ENCODE peak calls at places on chromosomes 3 and 15, in six cellular contexts. J is tibial nerve; F is thoracic aorta; E is CD8-positive, alpha-beta T cell; H is cardiac fibroblast; K is dorsolateral prefrontal cortex. A is an unnamed sample.
A peak's percentile ranks its signal among the peaks of the same experiment; 100 is the strongest.

GRCh38 chr3:134279466-134279865 is 28.8 kb upstream of the RYK start:
- DNase-seq in F (no peak), K (no peak), J (no peak), H (no peak), E (no peak), A (no peak)

GRCh38 chr3:12420393-12420792 is 63.9 kb upstream of the TSEN2 start:
- DNase-seq in J (no peak), K (no peak), H (no peak), F (no peak), E (no peak), A (no peak)

GRCh38 chr3:50474717-50475116 is 28.7 kb downstream of the CACNA2D2 start:
- DNase-seq in F (peak; percentile 13), E (no peak), J (no peak), H (peak; percentile 36), K (no peak), A (no peak)

GRCh38 chr3:26731843-26732242 is 109.3 kb downstream of the LRRC3B start:
- DNase-seq in H (no peak), F (no peak), K (no peak), J (no peak), E (no peak), A (no peak)

GRCh38 chr3:39207361-39208192 is 15.2 kb upstream of the XIRP1 start:
- DNase-seq in K (no peak), J (no peak), E (no peak), F (no peak), H (no peak), A (no peak)

GRCh38 chr15:100521907-100522306 is 6.8 kb downstream of the CERS3 start:
- DNase-seq in J (no peak), E (no peak), F (no peak), H (no peak), K (no peak), A (no peak)

GRCh38 chr15:64090527-64090926 is 3.1 kb downstream of the CIAO2A start:
- DNase-seq in J (no peak), E (no peak), F (no peak), H (no peak), K (no peak), A (no peak)

GRCh38 chr3:166243511-166243910 is 406.3 kb upstream of the BCHE start:
- DNase-seq in K (no peak), H (no peak), J (no peak), E (no peak), F (no peak), A (no peak)

GRCh38 chr3:43247556-43248186 is 38.7 kb upstream of the SNRK start:
- DNase-seq in E (no peak), J (no peak), F (no peak), H (no peak), K (no peak), A (no peak)

GRCh38 chr3:67940200-67940952 is 286.0 kb upstream of the SUCLG2 start:
- DNase-seq in K (no peak), H (peak; percentile 4), F (no peak), J (no peak), E (no peak), A (no peak)

GRCh38 chr15:63815796-63816533 is 17.8 kb downstream of the HERC1 start:
- DNase-seq in F (no peak), H (no peak), J (no peak), E (no peak), K (no peak), A (no peak)

GRCh38 chr3:151362798-151363197 is 21.8 kb downstream of the P2RY12 start:
- DNase-seq in E (no peak), K (no peak), H (peak; percentile 22), F (no peak), J (no peak), A (no peak)

GRCh38 chr3:150945226-150945625 is 27.3 kb downstream of the CLRN1 start:
- DNase-seq in H (peak; percentile 58), K (no peak), F (no peak), J (no peak), E (no peak), A (no peak)

GRCh38 chr3:142929109-142929508 is 34.4 kb downstream of the PAQR9 start:
- DNase-seq in K (no peak), J (no peak), F (no peak), E (peak; percentile 31), H (peak; percentile 66), A (peak; percentile 16)

GRCh38 chr3:3629911-3630310 is 169.3 kb upstream of the LRRN1 start:
- DNase-seq in H (no peak), F (no peak), E (no peak), K (no peak), J (no peak), A (no peak)

GRCh38 chr3:3632439-3632838 is 166.8 kb upstream of the LRRN1 start:
- DNase-seq in K (no peak), E (no peak), H (no peak), F (no peak), J (no peak), A (no peak)

GRCh38 chr3:3633761-3634160 is 165.5 kb upstream of the LRRN1 start:
- DNase-seq in K (no peak), E (no peak), F (no peak), H (no peak), J (no peak), A (no peak)

GRCh38 chr3:3628676-3629328 is 170.4 kb upstream of the LRRN1 start:
- DNase-seq in J (no peak), F (no peak), H (no peak), K (no peak), E (no peak), A (no peak)

DNA sequence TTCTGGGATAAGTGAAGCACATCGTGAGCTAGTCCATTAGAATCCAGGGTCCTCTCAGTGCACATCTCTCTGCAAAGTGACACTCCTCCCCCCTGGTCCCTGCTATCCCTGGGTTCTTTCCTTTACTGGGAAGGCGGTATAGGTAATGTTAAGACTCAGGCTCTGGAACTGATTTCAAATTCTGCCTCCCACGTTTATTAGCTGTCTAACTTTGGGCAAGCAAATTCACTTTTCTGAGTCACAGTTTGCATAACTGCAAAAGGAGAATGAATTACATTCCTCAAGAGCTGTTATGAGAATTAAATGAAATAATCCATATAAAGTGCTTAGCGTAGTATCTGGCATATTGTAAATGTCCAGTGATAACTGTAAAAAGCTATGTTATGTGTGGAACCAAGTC is 168.1 kb upstream of the LRRN1 start:
- DNase-seq in F (no peak), H (no peak), J (no peak), K (no peak), E (no peak), A (no peak)
- H3K4me3 ChIP-seq in F (no peak overlapping the region), H (no peak overlapping the region), J (no peak overlapping the region), K (no peak overlapping the region), E (no peak overlapping the region), A (no peak overlapping the region)

DNA sequence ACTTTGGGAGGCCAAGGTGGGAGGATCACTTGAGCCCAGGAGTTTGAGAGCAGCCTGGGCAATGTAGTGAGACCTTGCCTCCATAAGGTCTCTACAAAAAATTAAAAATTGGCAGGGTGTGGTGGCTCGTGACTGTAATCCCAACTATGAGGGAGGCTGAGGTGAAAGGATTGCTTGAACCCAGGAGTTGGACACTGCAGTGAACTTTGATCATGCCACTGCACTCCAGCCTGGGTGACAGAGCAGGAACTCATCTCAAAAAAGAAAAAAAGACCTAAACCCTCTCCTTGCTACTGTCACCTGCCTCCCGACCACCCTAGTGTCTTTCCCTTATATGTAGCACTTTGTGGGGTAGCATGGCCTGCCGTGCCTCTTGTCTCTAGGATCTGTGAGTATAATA is 23.8 kb upstream of the AQP9 start:
- DNase-seq in J (no peak), K (no peak), F (no peak), H (no peak), E (no peak), A (no peak)
- TF ChIP-seq CTCF in J (no peak), K (no peak), F (no peak), H (no peak), E (no peak), A (no peak)

GRCh38 chr3:186413615-186414415 is 51.8 kb upstream of the DGKG start:
- DNase-seq in J (peak; percentile 27), H (peak; percentile 28), K (peak; percentile 70), E (no peak), F (no peak), A (peak; percentile 8)
- H3K4me3 ChIP-seq in J (peak overlapping the region; percentile 27), H (peak overlapping the region; percentile 25), K (peak overlapping the region; percentile 46), E (peak overlapping the region; percentile 22), F (peak overlapping the region; percentile 75), A (peak overlapping the region; percentile 27)

GRCh38 chr15:94040523-94041248 is 190.7 kb upstream of the MCTP2 start:
- DNase-seq in F (no peak), H (no peak), E (no peak), J (no peak), K (no peak), A (no peak)
- TF ChIP-seq CTCF in F (no peak), H (no peak), E (no peak), J (no peak), K (no peak), A (peak; percentile 22)

GRCh38 chr3:71302604-71303003 is 280.9 kb downstream of the FOXP1 start:
- DNase-seq in E (no peak), J (no peak), K (no peak), H (no peak), F (no peak), A (no peak)

GRCh38 chr3:71304684-71305083 is 278.8 kb downstream of the FOXP1 start:
- DNase-seq in J (no peak), H (peak; percentile 77), K (no peak), F (no peak), E (peak; percentile 44), A (no peak)

GRCh38 chr3:71303627-71304260 is 279.8 kb downstream of the FOXP1 start:
- DNase-seq in E (no peak), H (no peak), K (no peak), F (no peak), J (no peak), A (no peak)

GRCh38 chr3:71305246-71306206 is 278.0 kb downstream of the FOXP1 start:
- DNase-seq in K (no peak), J (no peak), E (no peak), H (peak; percentile 24), F (no peak), A (no peak)

DNA sequence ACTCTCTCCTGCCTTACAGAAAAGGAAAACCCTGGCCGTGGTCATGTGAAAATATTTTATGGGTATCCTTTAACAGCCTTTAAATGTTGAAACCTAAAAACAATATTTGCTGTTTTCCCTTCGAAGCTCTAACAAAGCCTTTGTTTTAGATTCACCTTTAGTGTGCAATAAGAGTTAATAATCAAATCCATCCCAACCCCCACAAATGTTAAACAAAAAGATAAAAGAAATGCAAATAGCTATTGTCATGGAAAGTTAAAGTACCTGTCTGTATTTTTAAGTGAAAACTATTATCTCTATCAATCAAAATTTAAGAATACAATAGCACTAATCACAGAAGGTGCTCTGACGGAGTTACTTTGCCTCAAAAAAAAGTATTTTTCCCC is 279.3 kb downstream of the FOXP1 start:
- DNase-seq in K (no peak), F (no peak), J (no peak), E (no peak), H (no peak), A (no peak)
- H3K4me3 ChIP-seq in K (no peak overlapping the region), F (peak overlapping the region; percentile 67), J (no peak overlapping the region), E (peak overlapping the region; percentile 56), H (no peak overlapping the region), A (no peak overlapping the region)

DNA sequence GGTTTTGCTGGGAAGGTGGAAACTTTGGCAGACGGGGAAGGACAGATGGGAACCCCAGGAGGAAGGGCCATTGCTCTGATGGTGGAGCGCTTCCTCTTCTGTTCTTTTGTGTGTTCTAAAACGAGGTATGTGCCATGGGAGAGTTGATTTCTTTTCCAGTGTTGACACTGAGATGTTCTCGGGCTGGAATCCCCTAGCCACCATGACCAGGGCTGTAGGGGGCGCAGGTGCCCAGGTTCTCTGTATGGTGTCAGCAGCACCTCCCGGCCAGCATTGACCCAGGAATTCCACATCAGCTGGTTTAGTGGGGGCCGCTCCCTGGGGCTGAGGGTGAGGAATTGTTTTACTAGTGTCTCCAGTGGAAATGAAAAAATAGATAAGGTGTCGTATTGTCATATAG is 34.3 kb upstream of the ACAD9 start:
- DNase-seq in K (no peak), J (no peak), E (no peak), F (no peak), H (no peak), A (no peak)
- TF ChIP-seq CTCF in K (no peak), J (no peak), E (no peak), F (no peak), H (no peak), A (peak; percentile 20)